ENCODE peak calls at places on chromosomes 16 and 17, in seven cellular contexts. J, X, B, O, V, S and Q are unnamed samples.

GRCh38 chr17:72308744-72309395 is 188.1 kb downstream of the SOX9 start:
- DNase-seq in J (no peak), X (no peak), B (peak), O (no peak), V (no peak), S (no peak), Q (no peak)

GRCh38 chr16:53518550-53519416 is 15.8 kb upstream of the AKTIP start:
- DNase-seq in J (no peak), X (peak), B (peak), O (peak), V (peak), S (peak), Q (no peak)

GRCh38 chr16:391885-392335 is 5.1 kb upstream of the NME4 start:
- DNase-seq in J (no peak), X (peak), B (peak), O (no peak), V (peak), S (peak), Q (no peak)

GRCh38 chr17:41777579-41778188 is 8.8 kb downstream of the JUP start:
- DNase-seq in J (peak), X (no peak), B (no peak), O (peak), V (peak), S (peak), Q (peak)

GRCh38 chr16:11682655-11683096 is 14.4 kb downstream of the SNN start:
- DNase-seq in J (no peak), X (no peak), B (no peak), O (no peak), V (no peak), S (peak), Q (no peak)

GRCh38 chr16:75304521-75305363 is 53.3 kb upstream of the BCAR1 start:
- DNase-seq in J (no peak), X (no peak), B (peak), O (peak), V (peak), S (peak), Q (no peak)

GRCh38 chr17:47888293-47888692 is 7.7 kb upstream of the SP2 start:
- DNase-seq in J (peak), X (no peak), B (no peak), O (no peak), V (no peak), S (no peak), Q (peak)

GRCh38 chr17:51948128-51948527 is 210.4 kb downstream of the CA10 start:
- DNase-seq in J (no peak), X (no peak), B (no peak), O (no peak), V (no peak), S (peak), Q (no peak)

GRCh38 chr17:77332981-77333685 is 192.4 kb downstream of the SEC14L1 start:
- DNase-seq in J (no peak), X (no peak), B (no peak), O (no peak), V (no peak), S (peak), Q (no peak)

GRCh38 chr17:7444682-7445010 is 215 bp upstream of the CHRNB1 start:
- DNase-seq in J (no peak), X (no peak), B (no peak), O (peak), V (no peak), S (no peak), Q (no peak)

GRCh38 chr17:8909621-8910292 is 42.3 kb upstream of the PIK3R6 start:
- DNase-seq in J (no peak), X (no peak), B (no peak), O (no peak), V (no peak), S (no peak), Q (no peak)

GRCh38 chr16:76292218-76292617 is 15.0 kb downstream of the CNTNAP4 start:
- DNase-seq in J (no peak), X (no peak), B (no peak), O (no peak), V (no peak), S (no peak), Q (no peak)

GRCh38 chr16:67940436-67941089 is 3.4 kb downstream of the LCAT start:
- DNase-seq in J (no peak), X (no peak), B (no peak), O (no peak), V (no peak), S (no peak), Q (no peak)

GRCh38 chr16:20074089-20074956 is 633 bp upstream of the GPR139 start:
- DNase-seq in J (no peak), X (no peak), B (no peak), O (no peak), V (no peak), S (no peak), Q (no peak)

GRCh38 chr17:57518587-57519118 is 226.4 kb downstream of the CCDC182 start:
- DNase-seq in J (no peak), X (no peak), B (no peak), O (no peak), V (no peak), S (no peak), Q (no peak)

GRCh38 chr16:75282811-75283281 is 31.4 kb upstream of the BCAR1 start:
- DNase-seq in J (no peak), X (no peak), B (no peak), O (peak), V (no peak), S (peak), Q (no peak)

GRCh38 chr16:53999841-54000240 is 286.7 kb downstream of the IRX3 start:
- DNase-seq in J (no peak), X (no peak), B (no peak), O (no peak), V (no peak), S (no peak), Q (no peak)

GRCh38 chr17:77842148-77842905 is 116.2 kb upstream of the TNRC6C start:
- DNase-seq in J (no peak), X (no peak), B (no peak), O (no peak), V (no peak), S (peak), Q (peak)

GRCh38 chr17:40551874-40552768 is 13.2 kb downstream of the CCR7 start:
- DNase-seq in J (no peak), X (no peak), B (no peak), O (no peak), V (peak), S (peak), Q (peak)

GRCh38 chr16:85541619-85542547 is 71.2 kb upstream of the GSE1 start:
- DNase-seq in J (no peak), X (no peak), B (no peak), O (no peak), V (no peak), S (peak), Q (no peak)

GRCh38 chr16:12421688-12422087 is 382.0 kb downstream of the CPPED1 start:
- DNase-seq in J (no peak), X (no peak), B (no peak), O (no peak), V (no peak), S (no peak), Q (no peak)

GRCh38 chr16:86827521-86827920 is 249.2 kb downstream of the FOXL1 start:
- DNase-seq in J (no peak), X (no peak), B (no peak), O (no peak), V (no peak), S (no peak), Q (no peak)

GRCh38 chr16:50697881-50698767 is 4.7 kb downstream of the NOD2 start:
- DNase-seq in J (no peak), X (peak), B (peak), O (peak), V (peak), S (peak), Q (no peak)

GRCh38 chr17:66571745-66572144 is 263.2 kb upstream of the CACNG5 start:
- DNase-seq in J (no peak), X (no peak), B (no peak), O (no peak), V (no peak), S (no peak), Q (no peak)

GRCh38 chr16:19291459-19291858 is 5.9 kb downstream of the CLEC19A start:
- DNase-seq in J (no peak), X (no peak), B (no peak), O (peak), V (peak), S (no peak), Q (no peak)

GRCh38 chr17:9811537-9811936 is 10.3 kb downstream of the GSG1L2 start:
- DNase-seq in J (no peak), X (no peak), B (no peak), O (no peak), V (no peak), S (no peak), Q (no peak)

GRCh38 chr17:73189417-73190099 is 3.3 kb upstream of the COG1 start:
- DNase-seq in J (no peak), X (no peak), B (no peak), O (peak), V (no peak), S (peak), Q (no peak)

GRCh38 chr16:65342231-65342866 is 220.5 kb upstream of the CDH11 start:
- DNase-seq in J (no peak), X (no peak), B (no peak), O (no peak), V (no peak), S (peak), Q (no peak)

GRCh38 chr17:60249517-60249826 is 99.7 kb downstream of the CA4 start:
- DNase-seq in J (no peak), X (no peak), B (no peak), O (no peak), V (no peak), S (no peak), Q (no peak)

GRCh38 chr16:12157510-12158093 is 181.1 kb downstream of the SNX29 start:
- DNase-seq in J (no peak), X (no peak), B (no peak), O (no peak), V (no peak), S (peak), Q (no peak)

GRCh38 chr16:4778050-4778392 is 10.1 kb downstream of the SEPTIN12 start:
- DNase-seq in J (no peak), X (no peak), B (no peak), O (no peak), V (no peak), S (no peak), Q (no peak)

GRCh38 chr17:16491703-16492612 is at the start of gene LRRC75A:
- DNase-seq in J (peak), X (peak), B (peak), O (peak), V (peak), S (peak), Q (peak)

GRCh38 chr16:56874800-56875199 is 9.8 kb downstream of the SLC12A3 start:
- DNase-seq in J (no peak), X (no peak), B (no peak), O (no peak), V (peak), S (peak), Q (no peak)

GRCh38 chr16:57721765-57722499 is 13.6 kb upstream of the KATNB1 start:
- DNase-seq in J (no peak), X (no peak), B (no peak), O (no peak), V (no peak), S (no peak), Q (no peak)

GRCh38 chr17:36697907-36698526 is 96.6 kb downstream of the MRM1 start:
- DNase-seq in J (no peak), X (no peak), B (no peak), O (no peak), V (no peak), S (no peak), Q (no peak)

GRCh38 chr17:63824362-63824761 is 2.9 kb upstream of the PSMC5 start:
- DNase-seq in J (no peak), X (no peak), B (no peak), O (no peak), V (no peak), S (no peak), Q (no peak)

GRCh38 chr16:75241955-75242354 is 9.5 kb downstream of the BCAR1 start:
- DNase-seq in J (peak), X (no peak), B (no peak), O (no peak), V (no peak), S (no peak), Q (no peak)